ENCODE peak calls at places on chromosomes 7 and 10, in seven cellular contexts. E, S, F, N, P, U and D are unnamed samples.

GRCh38 chr10:49404321-49404878 is 8.5 kb upstream of the DRGX start:
- DNase-seq in E (no peak), S (no peak), F (no peak), N (no peak), P (no peak), U (peak), D (no peak)

GRCh38 chr7:36430171-36430570 is 40.5 kb downstream of the ANLN start:
- DNase-seq in E (no peak), S (no peak), F (no peak), N (no peak), P (no peak), U (no peak), D (no peak)

GRCh38 chr7:8042796-8043535 is 74.4 kb downstream of the GLCCI1 start:
- DNase-seq in E (no peak), S (no peak), F (no peak), N (no peak), P (no peak), U (no peak), D (no peak)

GRCh38 chr10:94308866-94309265 is 53.9 kb downstream of the NOC3L start:
- DNase-seq in E (no peak), S (no peak), F (no peak), N (no peak), P (no peak), U (no peak), D (no peak)

GRCh38 chr7:20352573-20353304 is 22.0 kb downstream of the ITGB8 start:
- DNase-seq in E (no peak), S (peak), F (no peak), N (no peak), P (no peak), U (no peak), D (peak)

GRCh38 chr7:2104107-2104710 is 128.5 kb downstream of the MAD1L1 start:
- DNase-seq in E (peak), S (no peak), F (peak), N (peak), P (peak), U (peak), D (peak)

GRCh38 chr7:143372070-143372469 is 9.1 kb upstream of the ZYX start:
- DNase-seq in E (no peak), S (peak), F (peak), N (peak), P (no peak), U (peak), D (no peak)

GRCh38 chr10:37478381-37478780 is 353.0 kb downstream of the ANKRD30A start:
- DNase-seq in E (no peak), S (no peak), F (no peak), N (no peak), P (no peak), U (no peak), D (no peak)

GRCh38 chr7:117202511-117202910 is 120.3 kb downstream of the WNT2 start:
- DNase-seq in E (no peak), S (no peak), F (no peak), N (no peak), P (no peak), U (no peak), D (no peak)

GRCh38 chr7:135151162-135151932 is 3.5 kb downstream of the TMEM140 start:
- DNase-seq in E (no peak), S (no peak), F (no peak), N (no peak), P (no peak), U (no peak), D (no peak)

GRCh38 chr7:4235596-4235995 is 446.5 kb upstream of the FOXK1 start:
- DNase-seq in E (no peak), S (no peak), F (no peak), N (no peak), P (peak), U (peak), D (peak)

GRCh38 chr7:58316-58715 is 134.1 kb upstream of the FAM20C start:
- DNase-seq in E (no peak), S (no peak), F (peak), N (peak), P (no peak), U (no peak), D (no peak)

GRCh38 chr7:15334524-15335269 is 227.1 kb downstream of the AGMO start:
- DNase-seq in E (no peak), S (no peak), F (no peak), N (no peak), P (no peak), U (no peak), D (no peak)

GRCh38 chr7:157932498-157933218 is 595.9 kb downstream of the DNAJB6 start:
- DNase-seq in E (no peak), S (no peak), F (no peak), N (no peak), P (peak), U (no peak), D (no peak)

GRCh38 chr10:36489928-36490279 is 635.5 kb upstream of the ANKRD30A start:
- DNase-seq in E (no peak), S (no peak), F (no peak), N (no peak), P (no peak), U (no peak), D (no peak)

GRCh38 chr7:139776486-139777303 is 1.1 kb downstream of the HIPK2 start:
- DNase-seq in E (no peak), S (peak), F (peak), N (no peak), P (peak), U (no peak), D (peak)

GRCh38 chr10:80429521-80429966 is 21.2 kb downstream of the PRXL2A start:
- DNase-seq in E (peak), S (peak), F (peak), N (peak), P (no peak), U (no peak), D (no peak)

GRCh38 chr10:123606006-123606405 is 60.1 kb upstream of the GPR26 start:
- DNase-seq in E (no peak), S (no peak), F (no peak), N (no peak), P (no peak), U (no peak), D (no peak)

GRCh38 chr10:33734393-33735110 is 400.1 kb upstream of the NRP1 start:
- DNase-seq in E (no peak), S (no peak), F (no peak), N (no peak), P (no peak), U (no peak), D (no peak)

GRCh38 chr10:23433710-23434109 is 5.2 kb upstream of the OTUD1 start:
- DNase-seq in E (no peak), S (no peak), F (no peak), N (no peak), P (no peak), U (no peak), D (no peak)

GRCh38 chr10:23435378-23435777 is 3.5 kb upstream of the OTUD1 start:
- DNase-seq in E (no peak), S (no peak), F (no peak), N (no peak), P (no peak), U (no peak), D (no peak)

GRCh38 chr10:23432161-23432560 is 6.7 kb upstream of the OTUD1 start:
- DNase-seq in E (no peak), S (peak), F (peak), N (no peak), P (no peak), U (no peak), D (peak)

GRCh38 chr10:23437987-23438546 is 808 bp upstream of the OTUD1 start:
- DNase-seq in E (no peak), S (no peak), F (no peak), N (no peak), P (no peak), U (no peak), D (no peak)

GRCh38 chr10:23432639-23433038 is 6.2 kb upstream of the OTUD1 start:
- DNase-seq in E (no peak), S (no peak), F (no peak), N (no peak), P (no peak), U (no peak), D (no peak)
- H3K27ac ChIP-seq in E (no peak), S (peak), F (peak), N (peak), P (no peak), U (no peak), D (peak)

DNA sequence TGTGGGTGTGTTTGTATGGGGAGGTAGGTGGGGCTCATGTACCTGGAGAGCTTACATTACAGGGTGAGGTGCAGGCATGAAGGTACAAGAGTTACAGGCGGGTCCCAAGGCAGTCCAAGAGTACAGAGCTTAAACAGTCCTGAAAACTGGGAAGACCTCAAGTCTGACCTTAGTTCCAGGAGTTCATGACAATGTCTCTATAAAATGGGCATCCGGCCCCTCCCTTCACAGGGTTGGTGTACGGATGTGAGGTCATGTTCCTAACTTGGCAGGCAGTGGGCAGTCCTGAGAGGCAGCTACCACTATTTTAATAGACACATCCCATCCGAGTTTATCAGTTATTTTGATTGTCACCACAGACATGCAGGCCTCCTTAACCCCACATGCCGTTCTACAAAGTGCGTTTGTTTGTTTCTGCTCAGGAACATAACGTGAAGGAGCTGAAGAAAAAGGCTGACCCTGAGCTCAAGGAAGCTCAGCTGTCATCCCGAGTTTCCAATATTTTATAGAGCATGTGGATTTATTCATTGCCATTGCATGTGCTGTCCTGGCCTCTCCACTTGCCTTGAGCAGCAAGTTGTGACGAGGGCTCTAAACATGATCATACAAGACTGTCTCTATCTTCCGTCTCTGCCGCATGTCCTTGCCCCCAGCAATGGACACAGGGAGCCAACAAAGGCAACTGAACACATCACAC is 647.5 kb upstream of the IGFBP3 start:
- DNase-seq in E (no peak), S (no peak), F (peak), N (no peak), P (no peak), U (no peak), D (no peak)
- H3K27ac ChIP-seq in E (peak), S (no peak), F (no peak), N (no peak), P (no peak), U (no peak), D (peak)

GRCh38 chr7:85392789-85393188 is 205.9 kb upstream of the SEMA3D start:
- DNase-seq in E (no peak), S (no peak), F (no peak), N (no peak), P (no peak), U (no peak), D (no peak)
- H3K27ac ChIP-seq in E (no peak), S (no peak), F (no peak), N (no peak), P (no peak), U (no peak), D (no peak)

DNA sequence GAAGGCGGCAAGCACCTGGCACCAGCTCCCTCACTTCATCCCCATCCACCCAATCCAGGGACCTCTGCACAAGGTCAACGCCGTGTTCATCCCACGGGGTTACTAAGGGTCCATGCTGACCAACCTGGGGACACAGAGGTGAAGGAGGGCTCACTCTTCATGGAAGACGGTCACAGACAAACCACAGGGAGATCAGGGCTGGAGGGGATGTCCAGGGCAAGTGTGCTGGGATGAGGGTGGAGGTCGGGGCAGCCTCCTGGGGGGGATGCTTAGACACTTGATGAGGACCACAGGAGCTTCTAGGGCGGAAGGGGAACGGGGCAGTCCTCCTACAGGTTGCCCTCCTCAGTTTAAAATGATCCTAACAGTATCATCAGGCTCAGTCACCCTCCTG is 46.7 kb downstream of the FAM53B start:
- DNase-seq in E (no peak), S (no peak), F (no peak), N (no peak), P (no peak), U (no peak), D (no peak)
- H3K27ac ChIP-seq in E (peak), S (no peak), F (peak), N (peak), P (no peak), U (no peak), D (no peak)

DNA sequence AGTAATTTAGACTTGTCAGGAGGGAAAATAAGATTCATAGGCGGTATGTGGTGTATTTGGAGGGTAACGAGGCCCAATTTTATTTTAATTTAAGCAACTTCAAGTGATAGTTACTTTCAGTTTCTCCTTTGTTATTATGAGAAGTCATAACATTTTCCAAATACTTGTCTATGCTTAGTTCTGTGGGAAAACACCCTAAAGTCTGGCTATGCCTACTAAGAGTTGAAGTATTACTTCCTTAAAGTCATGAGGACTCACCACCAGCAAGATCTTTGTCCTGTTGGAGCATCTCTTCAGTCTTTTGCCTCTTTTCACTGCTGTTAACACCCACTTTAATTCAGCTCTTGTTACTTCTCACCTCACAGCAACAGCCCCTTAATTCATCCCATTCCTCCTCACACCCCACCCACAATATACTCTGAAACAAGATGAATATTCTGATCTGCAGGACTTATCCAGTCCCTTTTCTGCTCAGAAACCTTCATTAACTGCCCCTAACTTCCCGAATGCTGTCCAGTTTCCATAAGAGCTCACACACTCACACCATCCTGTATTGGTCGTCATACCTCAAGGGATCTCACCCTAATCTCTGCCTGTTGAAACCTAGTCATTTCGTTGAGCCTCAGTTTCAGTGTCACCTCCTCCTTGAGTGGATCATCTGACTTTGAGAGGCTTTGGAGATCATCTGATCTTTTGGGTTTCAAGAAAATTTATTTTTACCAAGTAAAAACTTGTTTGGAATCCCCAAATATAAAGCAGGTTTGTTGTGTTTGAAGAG is 61.3 kb downstream of the DNAH11 start:
- DNase-seq in E (no peak), S (no peak), F (no peak), N (no peak), P (no peak), U (no peak), D (no peak)
- H3K27ac ChIP-seq in E (no peak), S (no peak), F (no peak), N (no peak), P (no peak), U (no peak), D (no peak)

GRCh38 chr7:11294965-11295364 is 321.3 kb downstream of the PHF14 start:
- DNase-seq in E (no peak), S (no peak), F (no peak), N (no peak), P (no peak), U (no peak), D (no peak)
- H3K27ac ChIP-seq in E (no peak), S (no peak), F (no peak), N (no peak), P (no peak), U (no peak), D (no peak)